ENCODE peak calls at places on chromosome 15, in six cellular contexts. W, M, B, X, D and A are unnamed samples. For H3K9me3 and H3K4me1, the result is how much of the 10 kb centered on the place peaks cover.

GRCh38 chr15:58346361-58346760 is 85.4 kb upstream of the LIPC start:
- DNase-seq in W (no peak), M (no peak), B (no peak), X (no peak), D (no peak), A (peak)

GRCh38 chr15:92205255-92205739 is 188.4 kb upstream of the ST8SIA2 start:
- DNase-seq in W (no peak), M (no peak), B (no peak), X (no peak), D (no peak), A (peak)

GRCh38 chr15:78638658-78639314 is 2.2 kb downstream of the CHRNB4 start:
- DNase-seq in W (no peak), M (peak), B (peak), X (peak), D (no peak), A (peak)

GRCh38 chr15:78229431-78230406 is 4.6 kb downstream of the ACSBG1 start:
- DNase-seq in W (no peak), M (peak), B (no peak), X (no peak), D (no peak), A (no peak)

GRCh38 chr15:70113304-70113700 is 15.6 kb upstream of the TLE3 start:
- DNase-seq in W (peak), M (no peak), B (no peak), X (no peak), D (no peak), A (no peak)

GRCh38 chr15:49155834-49156627 is 632 bp upstream of the COPS2 start:
- DNase-seq in W (no peak), M (no peak), B (no peak), X (peak), D (no peak), A (no peak)

GRCh38 chr15:79916424-79916823 is 19.6 kb upstream of the MTHFS start:
- DNase-seq in W (no peak), M (no peak), B (no peak), X (no peak), D (no peak), A (no peak)

GRCh38 chr15:57734860-57735259 is 28.3 kb downstream of the POLR2M start:
- DNase-seq in W (no peak), M (no peak), B (no peak), X (no peak), D (no peak), A (no peak)

GRCh38 chr15:93467327-93467726 is 378.3 kb upstream of the RGMA start:
- DNase-seq in W (peak), M (no peak), B (no peak), X (no peak), D (peak), A (no peak)

GRCh38 chr15:88989578-88989977 is 76.4 kb upstream of the MFGE8 start:
- DNase-seq in W (no peak), M (no peak), B (no peak), X (no peak), D (no peak), A (no peak)

GRCh38 chr15:84023636-84024035 is 211.9 kb upstream of the GOLGA6L4 start:
- DNase-seq in W (no peak), M (no peak), B (peak), X (no peak), D (peak), A (no peak)

GRCh38 chr15:31266712-31267111 is 59.9 kb upstream of the KLF13 start:
- DNase-seq in W (no peak), M (peak), B (no peak), X (no peak), D (peak), A (peak)

GRCh38 chr15:85473455-85473854 is 93.1 kb downstream of the AKAP13 start:
- DNase-seq in W (no peak), M (no peak), B (no peak), X (no peak), D (no peak), A (no peak)

GRCh38 chr15:77753238-77753873 is 120.6 kb upstream of the LINGO1 start:
- DNase-seq in W (no peak), M (no peak), B (no peak), X (peak), D (no peak), A (no peak)

GRCh38 chr15:78051622-78052405 is 25.7 kb downstream of the TBC1D2B start:
- DNase-seq in W (no peak), M (no peak), B (no peak), X (no peak), D (peak), A (peak)

GRCh38 chr15:63157891-63158431 is 684 bp upstream of the RPS27L start:
- DNase-seq in W (no peak), M (no peak), B (peak), X (peak), D (peak), A (peak)

GRCh38 chr15:25830844-25831443 is 32.2 kb downstream of the ATP10A start:
- DNase-seq in W (no peak), M (peak), B (no peak), X (no peak), D (peak), A (no peak)

GRCh38 chr15:39140060-39140604 is 440.7 kb upstream of the THBS1 start:
- DNase-seq in W (no peak), M (no peak), B (peak), X (no peak), D (no peak), A (peak)

GRCh38 chr15:33742807-33743206 is 225.5 kb upstream of the CHRM5 start:
- DNase-seq in W (no peak), M (no peak), B (no peak), X (no peak), D (no peak), A (no peak)

GRCh38 chr15:100767002-100767825 is 112.4 kb upstream of the ALDH1A3 start:
- DNase-seq in W (peak), M (peak), B (no peak), X (no peak), D (no peak), A (no peak)

GRCh38 chr15:25169318-25169717 is 214.5 kb downstream of the SNRPN start:
- DNase-seq in W (peak), M (peak), B (no peak), X (no peak), D (no peak), A (peak)

GRCh38 chr15:43974852-43975251 is 148.1 kb downstream of the WDR76 start:
- DNase-seq in W (no peak), M (no peak), B (no peak), X (peak), D (no peak), A (no peak)

GRCh38 chr15:64235552-64235951 is 72.7 kb upstream of the PPIB start:
- DNase-seq in W (no peak), M (no peak), B (no peak), X (no peak), D (no peak), A (no peak)

GRCh38 chr15:77440378-77440999 is 19.8 kb downstream of the HMG20A start:
- DNase-seq in W (no peak), M (no peak), B (no peak), X (no peak), D (no peak), A (no peak)

GRCh38 chr15:79179108-79179561 is 88.6 kb upstream of the RASGRF1 start:
- DNase-seq in W (no peak), M (peak), B (peak), X (no peak), D (no peak), A (peak)

GRCh38 chr15:33098082-33099058 is 96.1 kb downstream of the FMN1 start:
- DNase-seq in W (no peak), M (no peak), B (no peak), X (no peak), D (no peak), A (no peak)

GRCh38 chr15:86229966-86230365 is 150.3 kb downstream of the AGBL1 start:
- DNase-seq in W (no peak), M (no peak), B (no peak), X (no peak), D (no peak), A (no peak)

GRCh38 chr15:35690698-35691116 is 144.7 kb upstream of the DPH6 start:
- DNase-seq in W (no peak), M (no peak), B (no peak), X (no peak), D (peak), A (no peak)

GRCh38 chr15:78763111-78763795 is 48.0 kb downstream of the ADAMTS7 start:
- DNase-seq in W (no peak), M (peak), B (no peak), X (no peak), D (peak), A (peak)

GRCh38 chr15:75573643-75574384 is 5.3 kb downstream of the PTPN9 start:
- DNase-seq in W (no peak), M (no peak), B (no peak), X (peak), D (no peak), A (no peak)
- H3K9me3 ChIP-seq in W (under half), M (under half), B (under half), X (under half), D (under half), A (under half)

GRCh38 chr15:66747223-66747622 is 45.2 kb downstream of the SMAD6 start:
- DNase-seq in W (no peak), M (no peak), B (no peak), X (no peak), D (no peak), A (no peak)

GRCh38 chr15:66746231-66746605 is 44.2 kb downstream of the SMAD6 start:
- DNase-seq in W (no peak), M (no peak), B (no peak), X (no peak), D (no peak), A (no peak)

GRCh38 chr15:66749841-66750575 is 48.0 kb downstream of the SMAD6 start:
- DNase-seq in W (no peak), M (no peak), B (no peak), X (no peak), D (no peak), A (no peak)

GRCh38 chr15:66747866-66748265 is 45.8 kb downstream of the SMAD6 start:
- DNase-seq in W (no peak), M (no peak), B (no peak), X (no peak), D (no peak), A (no peak)

GRCh38 chr15:66748320-66748779 is 46.3 kb downstream of the SMAD6 start:
- DNase-seq in W (no peak), M (no peak), B (no peak), X (no peak), D (no peak), A (no peak)
- H3K4me3 ChIP-seq in W (no peak), M (no peak), B (no peak), X (no peak), D (no peak), A (no peak)

GRCh38 chr15:52261498-52262242 is 33.9 kb downstream of the MYO5C start:
- DNase-seq in W (no peak), M (peak), B (peak), X (peak), D (peak), A (no peak)

GRCh38 chr15:52257734-52258062 is 37.9 kb downstream of the MYO5C start:
- DNase-seq in W (no peak), M (peak), B (no peak), X (peak), D (no peak), A (no peak)

GRCh38 chr15:52261026-52261425 is 34.6 kb downstream of the MYO5C start:
- DNase-seq in W (no peak), M (no peak), B (no peak), X (no peak), D (no peak), A (no peak)

GRCh38 chr15:52258461-52258860 is 37.1 kb downstream of the MYO5C start:
- DNase-seq in W (no peak), M (no peak), B (no peak), X (no peak), D (no peak), A (no peak)

DNA sequence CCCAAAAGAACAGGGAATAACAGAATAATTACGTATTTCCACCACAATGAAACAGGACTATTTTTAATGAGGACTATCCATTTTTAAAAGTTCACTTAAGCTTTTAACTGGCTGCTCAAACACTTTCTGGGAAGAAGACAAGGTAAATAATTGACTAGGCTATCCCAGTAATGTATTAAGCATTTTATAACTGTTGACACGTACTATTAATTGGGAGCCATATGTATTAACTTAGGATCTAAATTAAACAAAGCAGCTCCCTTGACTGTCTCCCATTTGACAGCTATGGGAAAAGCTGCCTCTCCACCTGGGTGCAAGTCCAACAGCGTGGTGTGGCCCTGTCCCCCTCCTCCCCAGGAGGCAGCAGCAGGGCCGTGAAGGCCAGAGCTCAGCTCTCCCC is 36.1 kb downstream of the MYO5C start:
- DNase-seq in W (no peak), M (no peak), B (no peak), X (no peak), D (no peak), A (no peak)
- H3K4me1 ChIP-seq in W (under half), M (under half), B (under half), X (under half), D (under half), A (under half)

DNA sequence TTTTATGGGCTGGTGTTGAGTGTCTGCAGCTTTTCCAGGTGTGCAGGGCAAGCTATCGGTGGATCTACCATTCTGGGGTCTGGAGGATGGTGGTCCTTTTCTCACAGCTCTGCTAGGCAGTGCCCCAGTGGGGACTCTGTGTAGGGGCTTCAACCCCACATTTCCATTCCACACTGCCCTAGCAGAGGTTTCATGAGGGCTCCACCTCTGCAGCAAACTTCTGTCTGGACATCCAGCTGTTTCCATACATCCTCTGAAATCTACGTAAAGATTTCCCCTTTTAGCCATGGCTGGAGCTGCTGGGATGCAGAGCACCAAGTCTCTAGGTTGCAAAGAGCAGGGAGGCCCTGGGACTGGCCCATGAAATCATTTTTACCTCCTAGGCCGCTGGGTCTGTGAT is 11.6 kb downstream of the RFX7 start:
- DNase-seq in W (no peak), M (no peak), B (no peak), X (no peak), D (no peak), A (peak)
- H3K9me3 ChIP-seq in W (half or more), M (under half), B (half or more), X (under half), D (under half), A (under half)